ENCODE peak calls at places on chromosomes 16 and 17, in eight cellular contexts. I is GDM1, J is Right ventricle myocardium superior, T is HS-5, C is epithelial cell of prostate, W is choroid plexus epithelial cell, F is fibroblast of lung, E is SK-N-DZ. M is an unnamed sample.

GRCh38 chr17:73750975-73751374 is 106.7 kb upstream of the SDK2 start:
- DNase-seq in I (no peak), J (no peak), T (no peak), C (no peak), W (no peak), F (no peak), E (no peak), M (peak)

GRCh38 chr17:57257213-57257873 is 1.0 kb downstream of the MSI2 start:
- DNase-seq in I (no peak), J (no peak), T (no peak), C (no peak), W (no peak), F (no peak), E (no peak), M (peak)

GRCh38 chr17:62093188-62094155 is 28.4 kb upstream of the MED13 start:
- DNase-seq in I (no peak), J (no peak), T (peak), C (peak), W (peak), F (peak), E (no peak), M (no peak)

GRCh38 chr16:1906052-1906845 is 12.0 kb downstream of the HS3ST6 start:
- DNase-seq in I (no peak), J (no peak), T (no peak), C (no peak), W (no peak), F (no peak), E (no peak), M (no peak)

GRCh38 chr16:78183886-78184553 is 84.6 kb downstream of the WWOX start:
- DNase-seq in I (no peak), J (no peak), T (no peak), C (no peak), W (peak), F (peak), E (peak), M (no peak)

GRCh38 chr17:78882546-78883089 is 20.4 kb downstream of the CEP295NL start:
- DNase-seq in I (no peak), J (peak), T (no peak), C (no peak), W (no peak), F (no peak), E (no peak), M (no peak)

GRCh38 chr17:11645426-11645825 is 47.2 kb downstream of the DNAH9 start:
- DNase-seq in I (no peak), J (no peak), T (no peak), C (no peak), W (no peak), F (no peak), E (no peak), M (no peak)

GRCh38 chr17:2368383-2368782 is 31.1 kb downstream of the SGSM2 start:
- DNase-seq in I (no peak), J (no peak), T (no peak), C (no peak), W (no peak), F (no peak), E (no peak), M (peak)

GRCh38 chr17:45852535-45853297 is 8.0 kb downstream of the SPPL2C start:
- DNase-seq in I (no peak), J (peak), T (no peak), C (no peak), W (peak), F (peak), E (peak), M (peak)

GRCh38 chr16:24645739-24646645 is 83.5 kb upstream of the TNRC6A start:
- DNase-seq in I (no peak), J (no peak), T (peak), C (peak), W (peak), F (peak), E (no peak), M (no peak)

GRCh38 chr16:370980-371728 is 816 bp upstream of the MRPL28 start:
- DNase-seq in I (no peak), J (peak), T (no peak), C (no peak), W (no peak), F (no peak), E (no peak), M (no peak)

GRCh38 chr16:49637933-49638695 is 217.8 kb downstream of the ZNF423 start:
- DNase-seq in I (no peak), J (no peak), T (no peak), C (no peak), W (no peak), F (no peak), E (no peak), M (no peak)